ENCODE peak calls at places on chromosome 4, in nine cellular contexts. G is aorta; X is heart right ventricle; Q is naive thymus-derived CD8-positive, alpha-beta T cell; A is psoas muscle; C is RWPE2; T is B cell; D is activated T-cell treated with anti-CD3 and anti-CD28 coated beads, Interleukin-2, amount 50 U/mL, for 4 hours; P is lower lobe of right lung. W is an unnamed sample.

GRCh38 chr4:7426525-7427171 is 8.1 kb downstream of the PSAPL1 start:
- ATAC-seq in C (no peak), P (no peak), D (no peak), T (no peak), A (no peak), Q (no peak), G (no peak), X (no peak), W (no peak)

GRCh38 chr4:159179310-159179958 is 76.6 kb downstream of the RAPGEF2 start:
- ATAC-seq in C (no peak), A (no peak), G (peak), X (peak), Q (no peak), P (no peak), T (no peak), D (no peak), W (peak)

GRCh38 chr4:10108391-10108790 is 8.2 kb downstream of the WDR1 start:
- ATAC-seq in G (no peak), T (no peak), D (no peak), A (no peak), P (no peak), X (no peak), Q (no peak), C (no peak), W (no peak)

GRCh38 chr4:108850407-108850709 is 87.5 kb upstream of the ETNPPL start:
- ATAC-seq in X (no peak), D (peak), C (no peak), A (no peak), P (no peak), Q (no peak), G (no peak), T (no peak), W (peak)

GRCh38 chr4:168654206-168655174 is 157.6 kb downstream of the PALLD start:
- ATAC-seq in A (no peak), G (no peak), P (peak), C (peak), X (no peak), T (no peak), Q (no peak), D (no peak), W (no peak)

GRCh38 chr4:100208459-100208858 is 18.2 kb upstream of the DDIT4L start:
- ATAC-seq in C (no peak), D (no peak), T (no peak), A (no peak), P (no peak), G (no peak), Q (no peak), X (no peak), W (no peak)

GRCh38 chr4:42483426-42484379 is 86.4 kb downstream of the SHISA3 start:
- ATAC-seq in D (no peak), P (no peak), A (no peak), X (peak), C (peak), T (no peak), G (peak), Q (no peak), W (peak)

GRCh38 chr4:100557306-100557705 is 39.5 kb upstream of the EMCN start:
- ATAC-seq in Q (no peak), A (no peak), P (no peak), X (no peak), C (peak), D (no peak), G (no peak), T (no peak), W (no peak)

GRCh38 chr4:61890321-61890720 is 690.2 kb downstream of the ADGRL3 start:
- ATAC-seq in G (no peak), D (no peak), Q (no peak), P (no peak), C (no peak), A (no peak), T (no peak), X (no peak), W (no peak)

GRCh38 chr4:151184523-151185458 is 85.4 kb downstream of the RPS3A start:
- ATAC-seq in D (no peak), X (peak), C (peak), A (no peak), T (no peak), Q (no peak), G (no peak), P (no peak), W (no peak)

GRCh38 chr4:134320048-134320447 is 118.5 kb upstream of the PABPC4L start:
- ATAC-seq in G (no peak), X (no peak), Q (no peak), P (no peak), T (no peak), C (no peak), D (no peak), A (no peak), W (no peak)

GRCh38 chr4:117847849-117848248 is 186.4 kb upstream of the NDST3 start:
- ATAC-seq in X (no peak), A (no peak), Q (no peak), C (no peak), T (no peak), G (no peak), P (no peak), D (no peak), W (no peak)

GRCh38 chr4:73816814-73817213 is 19.7 kb upstream of the CXCL6 start:
- ATAC-seq in D (no peak), X (peak), Q (no peak), T (no peak), P (no peak), G (no peak), A (no peak), C (peak), W (no peak)

GRCh38 chr4:42237010-42237409 is 84.6 kb upstream of the BEND4 start:
- ATAC-seq in C (no peak), A (no peak), T (no peak), D (no peak), X (no peak), P (no peak), G (no peak), Q (no peak), W (no peak)

GRCh38 chr4:169756971-169757574 is 671 bp downstream of the HPF1 start:
- ATAC-seq in A (no peak), X (no peak), T (no peak), C (no peak), P (peak), Q (peak), G (no peak), D (peak), W (peak)

GRCh38 chr4:75099321-75099720 is 166.4 kb downstream of the PARM1 start:
- ATAC-seq in P (no peak), G (no peak), C (no peak), Q (no peak), D (no peak), X (no peak), A (no peak), T (peak), W (no peak)

GRCh38 chr4:110135523-110135922 is 62.9 kb downstream of the ELOVL6 start:
- ATAC-seq in P (no peak), Q (no peak), G (no peak), D (no peak), C (no peak), X (no peak), T (no peak), A (no peak), W (no peak)

GRCh38 chr4:111943796-111944203 is 201.5 kb upstream of the FAM241A start:
- ATAC-seq in P (peak), D (no peak), Q (no peak), T (no peak), C (peak), A (no peak), X (no peak), G (no peak), W (no peak)